ENCODE peak calls at places on chromosomes 16 and 17, in six cellular contexts. N, S, A, K, U and O are unnamed samples.

GRCh38 chr17:50107790-50108414 is 12.8 kb downstream of the PDK2 start:
- DNase-seq in A (no peak), N (no peak), S (no peak), K (no peak), U (no peak), O (no peak)

GRCh38 chr16:19595043-19595767 is 39.7 kb downstream of the VPS35L start:
- DNase-seq in S (no peak), A (no peak), K (no peak), U (no peak), N (no peak), O (no peak)

GRCh38 chr16:15567823-15568222 is 75.1 kb downstream of the MARF1 start:
- DNase-seq in K (no peak), U (no peak), N (no peak), A (no peak), S (no peak), O (no peak)

GRCh38 chr17:27596106-27596505 is 34.9 kb upstream of the LGALS9 start:
- DNase-seq in K (no peak), S (no peak), N (no peak), U (no peak), A (no peak), O (no peak)

GRCh38 chr16:87099001-87099740 is 218.0 kb downstream of the C16orf95 start:
- DNase-seq in U (no peak), K (no peak), N (no peak), A (no peak), S (no peak), O (no peak)

GRCh38 chr16:80570106-80570478 is 29.3 kb downstream of the DYNLRB2 start:
- DNase-seq in N (no peak), A (no peak), K (no peak), U (no peak), S (no peak), O (no peak)

GRCh38 chr17:60421273-60422161 is 772 bp upstream of the CHCT1 start:
- DNase-seq in A (no peak), N (peak), U (no peak), K (peak), S (peak), O (no peak)

GRCh38 chr16:56910654-56911539 is 21.0 kb upstream of the HERPUD1 start:
- DNase-seq in U (no peak), S (no peak), N (no peak), K (no peak), A (no peak), O (no peak)

GRCh38 chr16:12188674-12189249 is 212.2 kb downstream of the SNX29 start:
- DNase-seq in U (no peak), N (no peak), A (no peak), S (no peak), K (no peak), O (no peak)

GRCh38 chr17:6684881-6685767 is 28.0 kb downstream of the SLC13A5 start:
- DNase-seq in K (no peak), U (no peak), A (no peak), S (no peak), N (no peak), O (no peak)

GRCh38 chr17:75272848-75273184 is 1.8 kb upstream of the MIF4GD start:
- DNase-seq in A (no peak), N (no peak), U (no peak), S (no peak), K (no peak), O (no peak)

GRCh38 chr16:23103603-23104002 is 45.6 kb downstream of the USP31 start:
- DNase-seq in N (no peak), U (no peak), A (no peak), K (no peak), S (no peak), O (no peak)

GRCh38 chr17:63997341-63998048 is 656 bp upstream of the PRR29 start:
- DNase-seq in A (no peak), S (no peak), U (no peak), K (no peak), N (no peak), O (no peak)

GRCh38 chr17:77609553-77610517 is 348.7 kb upstream of the TNRC6C start:
- DNase-seq in A (peak), S (no peak), K (peak), N (peak), U (peak), O (no peak)

GRCh38 chr16:57797526-57798266 is 4.6 kb downstream of the KIFC3 start:
- DNase-seq in N (peak), S (no peak), A (no peak), U (no peak), K (peak), O (no peak)

GRCh38 chr17:38463451-38463858 is 35.2 kb downstream of the ARHGAP23 start:
- DNase-seq in U (no peak), N (no peak), S (no peak), A (no peak), K (no peak), O (no peak)

GRCh38 chr17:11144358-11145233 is 96.4 kb upstream of the SHISA6 start:
- DNase-seq in A (peak), U (no peak), S (peak), N (peak), K (peak), O (no peak)

GRCh38 chr17:79936661-79937434 is 97.6 kb upstream of the CBX4 start:
- DNase-seq in A (no peak), N (no peak), S (no peak), U (no peak), K (no peak), O (no peak)

GRCh38 chr16:23874613-23875294 is 39.0 kb downstream of the PRKCB start:
- DNase-seq in A (no peak), N (no peak), U (no peak), K (no peak), S (no peak), O (no peak)

GRCh38 chr16:30112197-30113030 is 923 bp downstream of the GDPD3 start:
- DNase-seq in S (peak), N (peak), U (no peak), A (peak), K (peak), O (no peak)

GRCh38 chr17:43695968-43696865 is 34.5 kb upstream of the MEOX1 start:
- DNase-seq in K (no peak), A (no peak), S (no peak), N (no peak), U (no peak), O (no peak)

GRCh38 chr17:57980522-57980921 is 7.5 kb downstream of the VEZF1 start:
- DNase-seq in N (no peak), A (no peak), S (no peak), K (no peak), U (no peak), O (no peak)

GRCh38 chr16:67860589-67861398 is 12.1 kb upstream of the EDC4 start:
- DNase-seq in K (no peak), U (no peak), S (no peak), N (no peak), A (peak), O (no peak)

DNA sequence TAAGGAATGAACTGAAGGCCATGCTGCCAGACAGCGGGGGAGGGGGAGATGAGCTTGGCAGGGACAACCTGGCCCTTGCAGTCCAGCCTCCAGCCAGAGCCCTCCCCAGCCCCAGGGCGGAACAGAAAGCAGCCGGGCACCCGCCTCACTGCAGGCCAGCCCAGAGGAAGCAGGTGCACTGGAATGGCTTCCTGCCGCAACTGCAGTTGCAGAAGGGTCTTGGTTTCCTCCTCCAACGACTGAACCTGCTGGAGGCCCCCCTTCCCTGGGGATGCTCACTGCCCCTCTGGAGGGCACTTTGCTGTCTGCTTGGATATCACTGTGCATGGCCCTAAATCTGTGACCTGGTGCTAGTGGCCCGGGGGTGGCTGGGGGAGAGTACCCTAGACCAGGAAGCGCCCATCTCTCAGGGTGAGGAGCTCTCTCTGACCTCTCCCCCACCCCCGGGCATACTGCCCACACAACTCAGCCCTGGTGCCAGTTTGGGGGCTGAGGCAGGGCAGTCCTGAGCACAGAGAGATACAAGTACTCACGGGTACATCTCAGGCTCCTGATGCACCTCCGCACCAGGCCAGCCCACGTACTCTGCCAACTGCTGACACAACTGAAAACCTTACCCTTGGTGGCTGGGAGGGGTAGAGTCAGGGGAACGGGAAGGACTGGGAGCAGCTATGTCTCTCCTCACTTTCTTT is 41.1 kb downstream of the MYO18A start:
- DNase-seq in A (no peak), N (no peak), S (no peak), K (no peak), U (no peak), O (no peak)
- TF ChIP-seq ZNF274 in A (no peak), N (no peak), S (no peak), K (no peak), U (no peak), O (no peak)

DNA sequence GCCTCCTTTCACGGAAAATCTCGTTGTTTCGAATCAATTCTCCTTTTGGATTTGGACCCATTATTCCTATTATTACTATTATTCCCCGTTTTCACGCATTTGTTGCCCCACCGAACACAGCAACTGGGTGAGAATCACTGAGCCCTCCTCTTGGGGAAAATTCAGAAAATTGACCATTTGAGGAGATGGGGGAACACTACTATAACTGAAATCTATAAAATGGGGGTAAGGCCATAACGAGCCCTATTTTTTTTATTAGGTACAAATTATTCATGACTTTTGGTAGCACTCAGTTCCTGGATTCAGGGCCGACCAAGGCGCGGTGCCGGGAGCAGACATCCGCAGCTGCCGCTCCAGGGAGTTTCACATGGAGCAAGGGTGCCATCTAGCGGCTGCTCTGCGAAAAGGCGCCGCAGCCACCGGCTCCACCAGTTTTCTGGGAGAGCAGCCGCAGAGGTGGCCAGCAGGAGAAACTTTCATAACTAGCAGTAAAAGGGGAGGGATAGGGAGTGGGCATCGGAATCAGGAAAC is 3.3 kb upstream of the HOXB8 start:
- DNase-seq in U (no peak), N (peak), A (peak), S (peak), K (peak), O (peak)
- TF ChIP-seq ZNF274 in U (no peak), N (no peak), A (no peak), S (no peak), K (no peak), O (no peak)

DNA sequence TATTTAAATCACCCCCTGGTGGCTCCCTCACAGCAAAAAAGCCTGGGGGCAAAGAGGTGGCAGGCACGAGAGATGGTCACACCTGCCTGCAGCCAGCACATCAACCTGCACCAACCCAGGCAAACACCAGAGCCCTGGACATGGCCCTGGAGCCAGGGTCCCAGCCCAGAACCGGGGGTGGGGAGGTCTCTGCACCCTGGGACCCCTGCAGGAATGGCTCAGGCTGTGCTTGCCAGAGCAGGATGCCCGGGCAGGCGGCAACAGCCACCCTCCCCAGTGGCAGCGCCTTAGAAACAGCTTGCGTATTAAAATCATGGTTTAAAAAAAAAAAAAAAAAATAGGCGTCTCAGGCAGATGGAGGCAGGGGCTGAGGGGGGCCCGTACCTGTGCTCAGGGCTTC is 16.2 kb downstream of the MYBBP1A start:
- DNase-seq in N (no peak), S (no peak), U (no peak), A (no peak), K (no peak), O (no peak)
- TF ChIP-seq ZNF274 in N (no peak), S (no peak), U (no peak), A (no peak), K (no peak), O (no peak)

GRCh38 chr16:54062361-54063346 is 223.9 kb downstream of the IRX3 start:
- DNase-seq in U (no peak), N (peak), K (no peak), A (no peak), S (no peak), O (no peak)
- TF ChIP-seq ZNF274 in U (no peak), N (no peak), K (no peak), A (no peak), S (no peak), O (no peak)

GRCh38 chr16:2531696-2532493 is 687 bp upstream of the CEMP1 start:
- DNase-seq in K (peak), S (peak), U (peak), A (peak), N (peak), O (peak)

GRCh38 chr16:2533912-2534311 is 2.7 kb upstream of the CEMP1 start:
- DNase-seq in N (no peak), S (no peak), K (no peak), A (no peak), U (no peak), O (no peak)

GRCh38 chr16:2532494-2533141 is 1.4 kb upstream of the CEMP1 start:
- DNase-seq in U (peak), K (peak), N (peak), A (peak), S (no peak), O (peak)

GRCh38 chr16:2537451-2538379 is at the start of gene PDPK1:
- DNase-seq in N (peak), K (peak), S (peak), A (peak), U (peak), O (peak)

DNA sequence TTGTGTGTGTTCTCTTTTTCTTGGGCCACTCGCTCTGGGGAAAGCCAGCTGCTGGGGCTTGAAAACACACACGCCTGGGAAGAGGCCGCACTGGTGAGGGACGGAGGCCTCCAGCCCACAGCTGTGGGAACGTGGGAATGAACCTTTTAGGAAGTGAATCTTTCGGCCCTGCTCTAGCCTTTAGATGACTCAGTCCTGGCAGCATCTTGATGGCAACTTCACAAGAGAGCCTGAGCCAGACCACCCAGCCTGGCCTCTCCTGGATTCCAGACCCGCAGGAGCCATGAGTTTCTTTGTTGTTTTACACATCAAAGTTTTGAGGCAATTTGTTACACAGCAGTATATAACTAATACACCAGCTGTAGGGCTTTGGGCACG is 2.2 kb upstream of the PDPK1 start:
- DNase-seq in A (no peak), K (no peak), U (no peak), S (no peak), N (no peak), O (no peak)
- TF ChIP-seq ZNF274 in A (no peak), K (no peak), U (no peak), S (no peak), N (no peak), O (no peak)

GRCh38 chr16:528111-529011 is 849 bp downstream of the CAPN15 start:
- DNase-seq in N (no peak), K (no peak), S (no peak), A (peak), U (no peak), O (no peak)

GRCh38 chr16:531494-532125 is 4.1 kb downstream of the CAPN15 start:
- DNase-seq in S (no peak), A (no peak), U (no peak), K (no peak), N (no peak), O (no peak)

GRCh38 chr16:530111-530817 is 2.8 kb downstream of the CAPN15 start:
- DNase-seq in U (no peak), K (no peak), A (no peak), S (no peak), N (no peak), O (no peak)

GRCh38 chr16:527015-527903 is at the start of gene CAPN15:
- DNase-seq in U (peak), S (peak), K (peak), N (peak), A (peak), O (peak)

DNA sequence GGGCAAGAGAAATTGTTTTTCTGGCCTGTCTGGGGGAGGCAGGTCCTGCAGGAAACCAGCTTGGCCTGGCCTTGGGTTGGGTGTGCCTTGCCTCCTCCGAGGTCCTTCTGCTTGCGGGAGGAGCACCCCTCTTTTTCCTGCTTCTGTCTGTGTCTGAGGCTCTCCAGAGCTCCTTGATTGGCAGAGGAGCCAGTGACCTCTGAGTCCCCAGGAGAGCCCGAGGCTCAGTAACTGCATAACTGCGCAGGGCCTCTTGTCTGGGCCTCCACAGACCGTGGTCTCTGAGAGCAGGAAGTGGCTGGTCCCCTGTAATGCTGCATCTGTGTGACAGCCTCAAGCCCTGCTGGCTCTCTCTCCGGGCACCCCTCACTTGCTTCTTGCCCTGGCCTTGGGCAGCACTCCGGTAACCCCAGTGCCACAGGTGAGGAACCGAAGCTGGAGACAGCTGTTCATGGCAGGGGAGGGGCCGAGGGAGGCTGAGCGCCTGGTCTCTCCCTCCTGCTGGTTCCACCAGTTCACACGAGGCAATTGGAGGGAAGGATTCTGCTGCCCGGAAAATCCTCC is 1.6 kb downstream of the CAPN15 start:
- DNase-seq in U (no peak), S (no peak), K (no peak), A (no peak), N (no peak), O (no peak)
- TF ChIP-seq ZNF274 in U (no peak), S (no peak), K (no peak), A (no peak), N (no peak), O (no peak)

DNA sequence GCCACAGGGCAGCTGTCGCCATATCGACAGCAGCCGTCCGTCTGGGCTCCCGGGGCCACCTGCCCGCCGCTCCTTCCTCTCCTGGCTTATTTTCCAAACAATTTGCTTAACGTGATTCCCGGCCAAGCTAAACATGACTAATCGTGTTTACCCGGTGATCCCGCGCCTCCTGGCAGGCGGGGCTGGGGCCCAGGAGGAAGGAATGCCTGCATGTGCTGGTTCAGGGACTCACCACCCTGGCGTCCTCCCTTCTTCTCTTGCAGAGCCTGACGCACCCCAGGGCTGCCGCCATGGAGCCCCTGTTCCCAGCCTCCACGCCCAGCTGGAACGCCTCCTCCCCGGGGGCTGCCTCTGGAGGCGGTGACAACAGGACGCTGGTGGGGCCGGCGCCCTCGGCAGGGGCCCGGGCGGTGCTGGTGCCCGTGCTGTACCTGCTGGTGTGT is 6.1 kb downstream of the SSTR5 start:
- DNase-seq in A (no peak), K (peak), U (no peak), S (no peak), N (no peak), O (no peak)
- TF ChIP-seq ZNF274 in A (no peak), K (no peak), U (no peak), S (no peak), N (no peak), O (no peak)

GRCh38 chr16:17408955-17409441 is 61.8 kb downstream of the XYLT1 start:
- DNase-seq in N (no peak), A (no peak), U (peak), S (no peak), K (no peak), O (no peak)
- TF ChIP-seq ZNF274 in N (no peak), A (no peak), U (no peak), S (no peak), K (no peak), O (no peak)

DNA sequence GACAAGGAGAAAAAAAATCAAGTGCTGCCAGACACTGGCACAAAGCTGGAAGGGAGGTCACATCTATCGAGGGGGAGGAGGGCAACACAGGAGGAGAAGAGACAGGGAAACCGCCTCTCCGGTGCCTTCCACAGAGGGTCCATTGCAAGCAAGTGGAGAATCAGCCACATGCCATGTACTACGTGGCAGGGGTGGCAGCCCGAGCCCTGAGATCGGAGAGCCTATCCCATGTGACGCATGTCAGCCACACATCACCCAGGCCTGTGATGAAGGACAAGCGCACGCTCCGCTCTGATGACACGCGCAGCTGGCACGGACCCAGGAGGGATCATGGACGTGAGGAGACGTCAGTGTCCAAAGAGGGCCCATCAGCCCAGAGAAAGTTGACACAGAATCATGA is 30.1 kb downstream of the ADCY9 start:
- DNase-seq in S (no peak), N (no peak), A (no peak), K (no peak), U (no peak), O (no peak)
- TF ChIP-seq ZNF274 in S (no peak), N (no peak), A (no peak), K (no peak), U (no peak), O (no peak)